ENCODE peak calls at places on chromosome 1, in ten cellular contexts. One of them, this sample, is unnamed.

GRCh38 chr1:147760481-147761260 is at the start of gene GJA5:
- DNase-seq in body of pancreas: no peak
- DNase-seq in GM20000: no peak
- DNase-seq in AG04449: no peak
- DNase-seq in PC-3: peak; percentile 25
- DNase-seq in heart left ventricle: no peak
- DNase-seq in HFF-Myc: no peak
- DNase-seq in AG09309: no peak
- DNase-seq in HCT116: no peak
- DNase-seq in H9: no peak
- DNase-seq in this sample: no peak

GRCh38 chr1:169163059-169163458 is 56.6 kb downstream of the ATP1B1 start:
- DNase-seq in body of pancreas: no peak
- DNase-seq in GM20000: peak; percentile 10
- DNase-seq in AG04449: no peak
- DNase-seq in PC-3: peak; percentile 92
- DNase-seq in heart left ventricle: no peak
- DNase-seq in HFF-Myc: no peak
- DNase-seq in AG09309: no peak
- DNase-seq in HCT116: peak; percentile 77
- DNase-seq in H9: no peak
- DNase-seq in this sample: peak; percentile 21

GRCh38 chr1:113701429-113701828 is 57.9 kb downstream of the PHTF1 start:
- DNase-seq in body of pancreas: no peak
- DNase-seq in GM20000: no peak
- DNase-seq in AG04449: no peak
- DNase-seq in PC-3: no peak
- DNase-seq in heart left ventricle: no peak
- DNase-seq in HFF-Myc: no peak
- DNase-seq in AG09309: no peak
- DNase-seq in HCT116: no peak
- DNase-seq in H9: peak; percentile 48
- DNase-seq in this sample: no peak

GRCh38 chr1:3741566-3742438 is 10.4 kb upstream of the CCDC27 start:
- DNase-seq in body of pancreas: no peak
- DNase-seq in GM20000: no peak
- DNase-seq in AG04449: no peak
- DNase-seq in PC-3: no peak
- DNase-seq in heart left ventricle: no peak
- DNase-seq in HFF-Myc: no peak
- DNase-seq in AG09309: no peak
- DNase-seq in HCT116: no peak
- DNase-seq in H9: no peak
- DNase-seq in this sample: no peak

GRCh38 chr1:78490861-78491310 is at the start of gene PTGFR:
- DNase-seq in body of pancreas: peak; percentile 25
- DNase-seq in GM20000: no peak
- DNase-seq in AG04449: no peak
- DNase-seq in PC-3: peak; percentile 43
- DNase-seq in heart left ventricle: no peak
- DNase-seq in HFF-Myc: no peak
- DNase-seq in AG09309: no peak
- DNase-seq in HCT116: no peak
- DNase-seq in H9: peak; percentile 58
- DNase-seq in this sample: peak; percentile 46

GRCh38 chr1:202577381-202577780 is 132.9 kb downstream of the SYT2 start:
- DNase-seq in body of pancreas: no peak
- DNase-seq in GM20000: no peak
- DNase-seq in AG04449: no peak
- DNase-seq in PC-3: no peak
- DNase-seq in heart left ventricle: no peak
- DNase-seq in HFF-Myc: no peak
- DNase-seq in AG09309: no peak
- DNase-seq in HCT116: no peak
- DNase-seq in H9: no peak
- DNase-seq in this sample: no peak

GRCh38 chr1:233844697-233845096 is 59.8 kb upstream of the SLC35F3 start:
- DNase-seq in body of pancreas: no peak
- DNase-seq in GM20000: no peak
- DNase-seq in AG04449: no peak
- DNase-seq in PC-3: no peak
- DNase-seq in heart left ventricle: no peak
- DNase-seq in HFF-Myc: no peak
- DNase-seq in AG09309: no peak
- DNase-seq in HCT116: no peak
- DNase-seq in H9: no peak
- DNase-seq in this sample: no peak

GRCh38 chr1:170864238-170864637 is 71.1 kb upstream of the MROH9 start:
- DNase-seq in body of pancreas: peak; percentile 16
- DNase-seq in GM20000: no peak
- DNase-seq in AG04449: no peak
- DNase-seq in PC-3: no peak
- DNase-seq in heart left ventricle: peak; percentile 29
- DNase-seq in HFF-Myc: no peak
- DNase-seq in AG09309: no peak
- DNase-seq in HCT116: no peak
- DNase-seq in H9: no peak
- DNase-seq in this sample: no peak

GRCh38 chr1:33167650-33168447 is 14.0 kb downstream of the TRIM62 start:
- DNase-seq in body of pancreas: no peak
- DNase-seq in GM20000: no peak
- DNase-seq in AG04449: no peak
- DNase-seq in PC-3: no peak
- DNase-seq in heart left ventricle: no peak
- DNase-seq in HFF-Myc: no peak
- DNase-seq in AG09309: no peak
- DNase-seq in HCT116: no peak
- DNase-seq in H9: no peak
- DNase-seq in this sample: no peak

GRCh38 chr1:43653893-43654292 is 3.9 kb downstream of the KDM4A start:
- DNase-seq in body of pancreas: no peak
- DNase-seq in GM20000: peak; percentile 43
- DNase-seq in AG04449: no peak
- DNase-seq in PC-3: no peak
- DNase-seq in heart left ventricle: no peak
- DNase-seq in HFF-Myc: no peak
- DNase-seq in AG09309: no peak
- DNase-seq in HCT116: no peak
- DNase-seq in H9: no peak
- DNase-seq in this sample: no peak

GRCh38 chr1:25917996-25918395 is 11.8 kb upstream of the STMN1 start:
- DNase-seq in body of pancreas: no peak
- DNase-seq in GM20000: no peak
- DNase-seq in AG04449: no peak
- DNase-seq in PC-3: no peak
- DNase-seq in heart left ventricle: no peak
- DNase-seq in HFF-Myc: no peak
- DNase-seq in AG09309: no peak
- DNase-seq in HCT116: no peak
- DNase-seq in H9: no peak
- DNase-seq in this sample: no peak

DNA sequence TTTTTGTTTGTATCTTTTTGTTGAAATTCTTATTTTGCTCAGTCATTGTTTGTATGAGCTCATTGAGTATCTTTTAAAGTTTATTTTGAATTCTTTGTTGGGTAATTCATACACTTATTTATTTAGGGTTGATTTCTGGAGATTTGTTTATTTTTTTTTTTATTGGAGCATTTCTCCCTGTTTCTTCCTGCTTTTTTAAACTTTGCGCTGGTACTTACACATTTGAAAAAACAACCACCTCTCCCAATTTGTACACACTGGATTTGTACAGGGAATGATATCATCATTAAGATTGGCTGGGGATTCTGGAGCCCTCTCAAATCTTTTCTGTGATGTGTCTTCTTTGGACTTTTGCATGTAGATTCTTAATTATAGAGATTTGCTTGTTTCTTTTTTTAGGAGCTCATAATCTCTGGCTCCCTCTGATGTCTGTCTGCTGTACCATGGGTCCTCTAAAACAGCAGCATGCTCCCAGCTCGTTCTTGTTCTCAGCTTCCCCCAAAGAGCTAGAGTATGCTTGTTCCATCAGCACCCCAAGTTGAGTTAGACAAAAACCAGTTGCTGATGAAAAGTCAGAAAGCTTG is 310.7 kb downstream of the DUSP10 start:
- DNase-seq in body of pancreas: no peak
- DNase-seq in GM20000: no peak
- DNase-seq in AG04449: no peak
- DNase-seq in PC-3: no peak
- DNase-seq in heart left ventricle: no peak
- DNase-seq in HFF-Myc: no peak
- DNase-seq in AG09309: no peak
- DNase-seq in HCT116: no peak
- DNase-seq in H9: no peak
- DNase-seq in this sample: no peak
- TF ChIP-seq CTCF in body of pancreas: no peak
- TF ChIP-seq CTCF in GM20000: no peak
- TF ChIP-seq CTCF in AG04449: peak; percentile 21
- TF ChIP-seq CTCF in PC-3: peak; percentile 35
- TF ChIP-seq CTCF in heart left ventricle: peak; percentile 10
- TF ChIP-seq CTCF in HFF-Myc: peak; percentile 20
- TF ChIP-seq CTCF in AG09309: peak; percentile 62
- TF ChIP-seq CTCF in HCT116: no peak
- TF ChIP-seq CTCF in H9: no peak
- TF ChIP-seq CTCF in this sample: no peak

GRCh38 chr1:161096015-161096414 is 2.1 kb upstream of the KLHDC9 start:
- DNase-seq in body of pancreas: no peak
- DNase-seq in GM20000: peak; percentile 80
- DNase-seq in AG04449: no peak
- DNase-seq in PC-3: no peak
- DNase-seq in heart left ventricle: no peak
- DNase-seq in HFF-Myc: no peak
- DNase-seq in AG09309: no peak
- DNase-seq in HCT116: no peak
- DNase-seq in H9: no peak
- DNase-seq in this sample: no peak

GRCh38 chr1:161099090-161099802 is 1.1 kb downstream of the KLHDC9 start:
- DNase-seq in body of pancreas: no peak
- DNase-seq in GM20000: no peak
- DNase-seq in AG04449: no peak
- DNase-seq in PC-3: no peak
- DNase-seq in heart left ventricle: no peak
- DNase-seq in HFF-Myc: no peak
- DNase-seq in AG09309: no peak
- DNase-seq in HCT116: no peak
- DNase-seq in H9: no peak
- DNase-seq in this sample: no peak

GRCh38 chr1:161100534-161100933 is 2.4 kb downstream of the KLHDC9 start:
- DNase-seq in body of pancreas: no peak
- DNase-seq in GM20000: no peak
- DNase-seq in AG04449: no peak
- DNase-seq in PC-3: no peak
- DNase-seq in heart left ventricle: no peak
- DNase-seq in HFF-Myc: no peak
- DNase-seq in AG09309: no peak
- DNase-seq in HCT116: no peak
- DNase-seq in H9: no peak
- DNase-seq in this sample: no peak

GRCh38 chr1:161096514-161096913 is 1.6 kb upstream of the KLHDC9 start:
- DNase-seq in body of pancreas: peak; percentile 47
- DNase-seq in GM20000: no peak
- DNase-seq in AG04449: no peak
- DNase-seq in PC-3: peak; percentile 44
- DNase-seq in heart left ventricle: no peak
- DNase-seq in HFF-Myc: no peak
- DNase-seq in AG09309: peak; percentile 62
- DNase-seq in HCT116: no peak
- DNase-seq in H9: no peak
- DNase-seq in this sample: no peak

DNA sequence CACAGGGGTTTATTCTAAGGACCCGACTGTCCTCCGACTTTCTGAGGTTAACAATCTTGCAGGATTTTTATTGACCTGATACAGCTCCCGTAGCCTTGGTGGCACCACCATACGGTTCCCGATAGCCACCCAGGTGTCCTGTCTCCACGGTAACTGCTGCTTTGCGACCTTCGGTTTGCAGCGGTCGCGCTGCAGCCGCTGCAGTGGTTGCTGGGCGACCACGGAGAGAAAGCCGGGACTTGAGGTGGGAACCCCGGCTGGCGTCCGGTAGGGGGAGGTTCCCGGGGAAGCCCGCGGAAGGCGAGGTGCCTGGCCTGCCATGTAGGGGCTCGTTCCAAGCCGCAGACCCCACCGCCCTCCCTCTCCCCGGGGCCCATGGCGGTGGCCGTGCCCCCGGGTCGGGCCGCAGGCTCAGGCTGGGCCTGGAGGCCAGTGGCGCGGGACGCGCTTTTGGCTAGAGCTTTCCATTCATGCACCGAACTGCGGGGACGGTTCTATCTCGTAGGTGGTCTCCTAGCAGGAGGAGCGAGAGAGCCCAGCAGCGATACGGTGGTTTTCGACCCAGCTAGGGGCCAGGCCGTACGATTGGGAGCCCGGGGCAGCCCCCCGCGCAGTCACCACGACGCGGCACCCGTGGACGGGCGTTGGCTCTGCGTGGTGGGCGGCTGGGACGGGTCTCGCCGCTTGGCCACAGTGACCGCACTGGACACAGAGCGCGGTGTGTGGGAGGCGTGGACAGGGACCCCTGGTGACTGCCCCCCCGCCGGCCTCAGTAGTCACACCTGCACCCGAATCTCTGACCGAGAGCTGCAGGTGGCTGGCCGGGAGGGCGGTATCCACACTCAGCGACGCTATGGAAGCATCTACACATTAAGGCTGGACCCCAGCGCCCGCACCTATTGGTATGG is at the start of gene KLHDC9:
- DNase-seq in body of pancreas: peak; percentile 95
- DNase-seq in GM20000: peak; percentile 96
- DNase-seq in AG04449: no peak
- DNase-seq in PC-3: peak; percentile 96
- DNase-seq in heart left ventricle: peak; percentile 84
- DNase-seq in HFF-Myc: no peak
- DNase-seq in AG09309: no peak
- DNase-seq in HCT116: peak; percentile 69
- DNase-seq in H9: peak; percentile 96
- DNase-seq in this sample: peak; percentile 92
- TF ChIP-seq CTCF in body of pancreas: peak; percentile 51
- TF ChIP-seq CTCF in GM20000: no peak
- TF ChIP-seq CTCF in AG04449: peak; percentile 38
- TF ChIP-seq CTCF in PC-3: no peak
- TF ChIP-seq CTCF in heart left ventricle: no peak
- TF ChIP-seq CTCF in HFF-Myc: no peak
- TF ChIP-seq CTCF in AG09309: peak; percentile 24
- TF ChIP-seq CTCF in HCT116: no peak
- TF ChIP-seq CTCF in H9: no peak
- TF ChIP-seq CTCF in this sample: no peak

GRCh38 chr1:158002022-158002629 is 8.7 kb downstream of the KIRREL1 start:
- DNase-seq in body of pancreas: no peak
- DNase-seq in GM20000: no peak
- DNase-seq in AG04449: no peak
- DNase-seq in PC-3: no peak
- DNase-seq in heart left ventricle: no peak
- DNase-seq in HFF-Myc: no peak
- DNase-seq in AG09309: no peak
- DNase-seq in HCT116: no peak
- DNase-seq in H9: no peak
- DNase-seq in this sample: no peak
- TF ChIP-seq CTCF in body of pancreas: no peak
- TF ChIP-seq CTCF in GM20000: no peak
- TF ChIP-seq CTCF in AG04449: no peak
- TF ChIP-seq CTCF in PC-3: no peak
- TF ChIP-seq CTCF in heart left ventricle: no peak
- TF ChIP-seq CTCF in HFF-Myc: peak; percentile 20
- TF ChIP-seq CTCF in AG09309: no peak
- TF ChIP-seq CTCF in HCT116: no peak
- TF ChIP-seq CTCF in H9: peak; percentile 18
- TF ChIP-seq CTCF in this sample: no peak

GRCh38 chr1:155052412-155053400 is 1.6 kb downstream of the ADAM15 start:
- DNase-seq in body of pancreas: no peak
- DNase-seq in GM20000: peak; percentile 64
- DNase-seq in AG04449: no peak
- DNase-seq in PC-3: peak; percentile 51
- DNase-seq in heart left ventricle: peak; percentile 85
- DNase-seq in HFF-Myc: no peak
- DNase-seq in AG09309: no peak
- DNase-seq in HCT116: no peak
- DNase-seq in H9: no peak
- DNase-seq in this sample: peak; percentile 64
- TF ChIP-seq CTCF in body of pancreas: no peak
- TF ChIP-seq CTCF in GM20000: peak; percentile 42
- TF ChIP-seq CTCF in AG04449: peak; percentile 39
- TF ChIP-seq CTCF in PC-3: peak; percentile 78
- TF ChIP-seq CTCF in heart left ventricle: no peak
- TF ChIP-seq CTCF in HFF-Myc: peak; percentile 50
- TF ChIP-seq CTCF in AG09309: peak; percentile 46
- TF ChIP-seq CTCF in HCT116: peak; percentile 61
- TF ChIP-seq CTCF in H9: peak; percentile 41
- TF ChIP-seq CTCF in this sample: peak; percentile 59